ENCODE peak calls at places on chromosome 3, in four cellular contexts. O, P, M and W are unnamed samples. For H3K4me1, the result is how much of the 10 kb centered on the place peaks cover.

GRCh38 chr3:45774581-45775505 is 21.5 kb downstream of the SLC6A20 start:
- DNase-seq in O (no peak), P (no peak), M (no peak), W (no peak)

GRCh38 chr3:197454014-197454413 is 101.8 kb downstream of the BDH1 start:
- DNase-seq in O (peak), P (peak), M (no peak), W (no peak)

GRCh38 chr3:45917146-45917885 is 25.9 kb upstream of the CXCR6 start:
- DNase-seq in O (no peak), P (no peak), M (no peak), W (no peak)

GRCh38 chr3:143832433-143832832 is 15.8 kb downstream of the SLC9A9 start:
- DNase-seq in O (no peak), P (no peak), M (no peak), W (no peak)

GRCh38 chr3:170584585-170585007 is 1.3 kb downstream of the SLC7A14 start:
- DNase-seq in O (peak), P (peak), M (peak), W (peak)

GRCh38 chr3:15060029-15060428 is 5.1 kb downstream of the MRPS25 start:
- DNase-seq in O (no peak), P (no peak), M (no peak), W (no peak)

GRCh38 chr3:176347424-176348146 is 849.7 kb downstream of the TBL1XR1 start:
- DNase-seq in O (no peak), P (no peak), M (no peak), W (no peak)

GRCh38 chr3:64152100-64152499 is 73.2 kb downstream of the PRICKLE2 start:
- DNase-seq in O (peak), P (no peak), M (no peak), W (no peak)

GRCh38 chr3:10223676-10224639 is 24.3 kb upstream of the TATDN2 start:
- DNase-seq in O (no peak), P (no peak), M (no peak), W (no peak)

GRCh38 chr3:157059181-157059580 is 100.8 kb downstream of the CCNL1 start:
- DNase-seq in O (no peak), P (no peak), M (no peak), W (no peak)

GRCh38 chr3:161599702-161600101 is 103.1 kb downstream of the OTOL1 start:
- DNase-seq in O (no peak), P (no peak), M (no peak), W (no peak)

GRCh38 chr3:174986685-174987084 is 127.6 kb downstream of the NAALADL2 start:
- DNase-seq in O (no peak), P (no peak), M (no peak), W (no peak)

GRCh38 chr3:149340310-149340933 is 7.0 kb upstream of the TM4SF18 start:
- DNase-seq in O (no peak), P (no peak), M (no peak), W (no peak)

GRCh38 chr3:120093923-120094775 is at the start of gene GSK3B:
- DNase-seq in O (peak), P (peak), M (peak), W (peak)

GRCh38 chr3:45555666-45556065 is 38.9 kb upstream of the LIMD1 start:
- DNase-seq in O (no peak), P (no peak), M (no peak), W (no peak)

GRCh38 chr3:52522651-52523251 is 10.9 kb downstream of the NT5DC2 start:
- DNase-seq in O (no peak), P (no peak), M (no peak), W (peak)

GRCh38 chr3:142976621-142977398 is 13.3 kb upstream of the PAQR9 start:
- DNase-seq in O (peak), P (no peak), M (no peak), W (peak)

GRCh38 chr3:66039590-66039887 is 821 bp upstream of the MAGI1 start:
- DNase-seq in O (peak), P (no peak), M (no peak), W (peak)

GRCh38 chr3:52289747-52290595 is 2.3 kb downstream of the GLYCTK start:
- DNase-seq in O (peak), P (no peak), M (no peak), W (peak)

GRCh38 chr3:195889843-195890407 is 18.4 kb downstream of the TNK2 start:
- DNase-seq in O (no peak), P (no peak), M (no peak), W (no peak)

GRCh38 chr3:149080011-149080698 is 6.2 kb downstream of the HLTF start:
- DNase-seq in O (no peak), P (no peak), M (no peak), W (no peak)

GRCh38 chr3:67635257-67635656 is 19.2 kb downstream of the SUCLG2 start:
- DNase-seq in O (no peak), P (no peak), M (no peak), W (no peak)

GRCh38 chr3:151468284-151468917 is 7.5 kb upstream of the IGSF10 start:
- DNase-seq in O (peak), P (peak), M (no peak), W (no peak)

DNA sequence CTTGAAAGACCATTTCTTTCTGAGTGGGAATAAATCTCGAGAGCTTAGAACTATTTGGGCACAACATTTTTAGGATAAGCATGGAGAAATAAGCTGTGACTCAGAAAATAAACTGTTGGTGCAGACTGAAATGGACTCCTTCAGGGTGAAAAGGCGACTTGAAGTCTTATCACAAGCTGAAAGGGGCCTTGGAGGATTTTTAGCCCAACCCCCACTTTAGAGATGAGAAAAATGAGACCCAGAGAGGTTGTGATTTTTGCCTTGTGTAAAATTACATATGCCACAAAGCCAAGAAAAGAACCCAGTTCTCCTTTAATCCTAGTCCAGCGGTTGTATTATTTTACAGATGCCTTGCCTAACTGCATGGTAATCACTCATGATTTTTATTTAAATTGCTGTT is 1.5 kb downstream of the ATP1B3 start:
- DNase-seq in O (peak), P (peak), M (no peak), W (no peak)
- H3K4me3 ChIP-seq in O (peak), P (peak), M (peak), W (peak)

GRCh38 chr3:188890572-188891270 is 281.1 kb upstream of the TPRG1 start:
- DNase-seq in O (no peak), P (no peak), M (no peak), W (no peak)
- H3K4me1 ChIP-seq in O (under half), P (under half), M (under half), W (under half)

GRCh38 chr3:108156312-108156853 is 65.6 kb upstream of the CD47 start:
- DNase-seq in O (no peak), P (no peak), M (no peak), W (no peak)

GRCh38 chr3:108153451-108153981 is 62.7 kb upstream of the CD47 start:
- DNase-seq in O (peak), P (peak), M (no peak), W (no peak)

GRCh38 chr3:108159865-108160264 is 62.4 kb downstream of the IFT57 start:
- DNase-seq in O (no peak), P (no peak), M (no peak), W (no peak)

GRCh38 chr3:108157275-108157674 is 64.9 kb downstream of the IFT57 start:
- DNase-seq in O (no peak), P (no peak), M (no peak), W (no peak)

GRCh38 chr3:108159128-108159527 is 63.1 kb downstream of the IFT57 start:
- DNase-seq in O (no peak), P (no peak), M (no peak), W (no peak)
- H3K27ac ChIP-seq in O (no peak), P (no peak), M (no peak), W (no peak)

DNA sequence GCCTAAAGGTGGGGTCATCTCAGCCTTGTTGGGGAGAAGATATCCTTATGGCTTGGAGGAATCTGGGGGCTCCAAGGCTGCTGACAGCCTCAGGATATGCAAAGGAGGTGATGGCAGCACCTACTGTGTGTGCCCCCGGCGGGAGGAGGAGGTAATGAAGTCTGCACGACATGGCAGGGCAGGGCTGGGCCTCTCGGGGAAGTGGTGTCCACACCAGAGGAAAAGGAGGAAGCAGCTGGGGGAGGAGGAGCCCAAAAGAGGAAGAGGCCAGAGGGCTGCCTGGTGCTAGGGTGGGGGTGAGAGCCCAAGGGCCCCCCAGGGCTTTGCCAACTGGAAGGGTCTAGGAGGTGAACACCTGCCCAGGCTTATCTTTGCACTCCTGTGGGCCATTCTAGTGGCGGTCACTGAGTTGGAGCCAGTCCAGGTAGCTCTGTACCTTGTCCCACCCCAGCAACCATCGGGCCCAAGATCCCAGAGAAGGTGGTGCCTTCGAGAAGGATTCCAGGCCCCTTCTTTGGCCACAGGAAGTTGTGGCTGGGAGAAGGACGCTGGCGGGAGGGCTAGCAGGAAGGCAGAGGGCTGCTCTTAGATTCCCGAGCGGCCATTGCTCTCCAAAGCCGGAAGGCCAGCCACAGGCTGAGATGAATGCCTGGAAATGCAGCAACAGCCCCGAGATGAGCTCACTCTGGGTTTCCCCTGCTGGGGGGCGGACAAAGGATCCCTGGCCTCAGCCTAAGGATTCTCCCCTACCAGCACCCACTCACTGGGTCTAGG is 7.0 kb downstream of the GNAI2 start:
- DNase-seq in O (no peak), P (peak), M (no peak), W (peak)
- H3K4me3 ChIP-seq in O (no peak), P (peak), M (peak), W (no peak)

DNA sequence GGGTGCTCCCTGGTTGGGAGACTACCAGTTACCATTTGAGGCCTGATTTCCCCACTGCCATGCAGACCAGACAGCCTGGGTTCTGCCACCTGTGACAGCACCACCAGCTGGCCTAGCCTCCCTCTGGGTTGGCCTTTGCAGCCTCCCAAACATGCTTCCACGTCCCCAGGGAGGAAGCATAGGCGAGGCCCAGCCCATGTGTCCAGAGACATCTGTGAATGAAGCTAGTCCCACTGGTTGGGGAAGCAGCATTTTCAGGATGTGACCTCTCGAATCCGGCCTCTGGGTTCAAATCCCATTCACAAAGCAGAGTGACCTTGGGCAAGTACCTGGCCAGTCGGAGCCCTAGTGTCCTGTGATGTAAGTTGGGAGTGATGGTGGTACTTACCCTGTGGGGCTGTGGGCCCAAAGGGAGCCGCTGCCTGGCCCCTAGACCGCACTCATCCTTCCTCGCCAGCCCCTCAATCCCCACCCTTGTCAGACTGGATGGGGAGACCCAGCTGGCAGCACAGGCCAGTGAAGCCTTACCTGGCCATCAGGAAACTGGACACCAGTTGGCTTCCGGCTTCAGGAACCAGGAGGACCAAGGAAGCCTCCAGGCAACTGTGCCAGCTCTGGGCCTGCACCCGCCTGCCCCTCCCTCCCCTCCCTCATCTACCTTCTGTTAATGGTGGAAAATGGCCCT is 6.0 kb downstream of the KLF15 start:
- DNase-seq in O (no peak), P (no peak), M (no peak), W (peak)
- H3K4me1 ChIP-seq in O (under half), P (under half), M (under half), W (under half)

GRCh38 chr3:134299185-134299887 is 48.7 kb upstream of the RYK start:
- DNase-seq in O (peak), P (no peak), M (no peak), W (no peak)

GRCh38 chr3:134291300-134292254 is 40.9 kb upstream of the RYK start:
- DNase-seq in O (peak), P (no peak), M (peak), W (peak)

GRCh38 chr3:134298281-134298680 is 47.6 kb upstream of the RYK start:
- DNase-seq in O (no peak), P (no peak), M (no peak), W (no peak)

GRCh38 chr3:134295930-134296329 is 45.3 kb upstream of the RYK start:
- DNase-seq in O (no peak), P (no peak), M (no peak), W (no peak)

DNA sequence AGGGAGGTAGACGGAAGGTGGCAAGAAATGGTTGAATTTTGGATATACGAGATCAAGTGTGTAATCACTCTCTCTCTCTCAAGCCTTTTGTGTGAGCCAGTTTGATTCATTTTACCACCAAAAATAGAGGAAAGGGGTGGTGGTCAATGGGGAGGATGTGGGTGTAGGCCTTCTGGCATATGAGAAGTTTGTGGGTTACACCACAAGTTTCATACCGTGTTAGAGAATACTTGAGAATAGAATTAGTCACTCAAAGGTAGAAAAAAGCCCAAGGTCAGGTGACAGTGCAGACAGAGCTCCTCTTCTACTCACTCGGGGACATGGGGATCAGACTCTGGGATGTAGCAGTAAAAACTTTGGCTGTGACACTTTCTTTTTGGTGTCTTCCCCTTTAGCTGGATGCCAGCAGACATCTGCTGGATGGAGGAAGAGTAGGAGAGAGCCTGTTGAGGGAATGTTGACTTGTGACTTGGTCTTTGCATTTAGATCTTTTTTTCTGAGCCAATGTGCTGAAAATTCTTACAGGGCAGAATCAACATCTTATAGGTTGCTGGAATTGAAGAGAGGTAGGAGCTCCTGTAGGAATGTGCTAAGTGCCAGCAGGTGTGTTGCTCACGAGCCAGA is 43.8 kb upstream of the RYK start:
- DNase-seq in O (no peak), P (no peak), M (no peak), W (no peak)
- H3K27ac ChIP-seq in O (no peak), P (no peak), M (no peak), W (no peak)